ENCODE peak calls at places on chromosomes 2 and 18, in ten cellular contexts. F is activated CD8-positive, alpha-beta memory T cell treated with anti-CD3 and anti-CD28 coated beads for 4 hours; V is astrocyte of the spinal cord; I is right atrium auricular region; G is left kidney; E is naive thymus-derived CD8-positive, alpha-beta T cell; H is mesothelial cell of epicardium; B is activated CD4-positive, alpha-beta T cell treated with anti-CD3 and anti-CD28 coated beads for 36 hours; R is cardiac fibroblast; Q is stimulated activated CD4-positive, alpha-beta T cell treated with anti-CD3 and anti-CD28 coated beads, Interleukin-1b, Interleukin-23, amount 100 ng/mL, for 24 hours. X is an unnamed sample.

GRCh38 chr2:149375801-149376349 is 45.5 kb downstream of the LYPD6 start:
- DNase-seq in I (no peak), R (peak; percentile 34), V (peak; percentile 90), E (no peak), Q (no peak), H (no peak), G (peak; percentile 4), F (no peak), B (no peak), X (no peak)

GRCh38 chr18:46859855-46860254 is 57.5 kb downstream of the PIAS2 start:
- DNase-seq in Q (no peak), E (no peak), R (peak; percentile 15), B (no peak), F (no peak), V (peak; percentile 54), I (no peak), G (no peak), H (no peak), X (no peak)

GRCh38 chr18:48719988-48720654 is 181.3 kb downstream of the CTIF start:
- DNase-seq in R (no peak), E (no peak), G (peak; percentile 36), V (peak; percentile 22), Q (no peak), F (no peak), I (no peak), B (no peak), H (no peak), X (no peak)

GRCh38 chr2:176923205-176923604 is 289.4 kb upstream of the HNRNPA3 start:
- DNase-seq in F (no peak), E (no peak), G (no peak), R (no peak), B (no peak), H (no peak), Q (no peak), I (no peak), V (no peak), X (no peak)

GRCh38 chr2:126893153-126893552 is 5.5 kb upstream of the TEX51 start:
- DNase-seq in R (no peak), B (no peak), F (no peak), E (no peak), Q (no peak), V (no peak), G (no peak), H (no peak), I (no peak), X (no peak)

GRCh38 chr18:80119111-80119510 is 10.0 kb downstream of the ADNP2 start:
- DNase-seq in R (no peak), F (no peak), V (no peak), B (no peak), G (no peak), E (no peak), H (no peak), Q (no peak), I (no peak), X (no peak)

GRCh38 chr18:11587846-11588245 is 21.6 kb upstream of the SLC35G4 start:
- DNase-seq in H (no peak), B (no peak), V (no peak), R (no peak), E (no peak), I (no peak), G (no peak), Q (no peak), F (no peak), X (no peak)

GRCh38 chr2:174473796-174474195 is 13.0 kb downstream of the GPR155 start:
- DNase-seq in G (no peak), Q (no peak), V (peak; percentile 1), B (no peak), E (no peak), I (no peak), R (no peak), H (no peak), F (no peak), X (no peak)

GRCh38 chr2:225496548-225496947 is 97.0 kb downstream of the NYAP2 start:
- DNase-seq in I (no peak), G (no peak), B (no peak), F (no peak), V (no peak), H (no peak), Q (no peak), E (no peak), R (no peak), X (no peak)

X was measured in heart right ventricle.